ENCODE peak calls at places on chromosomes 11 and 22, in nine cellular contexts. W is activated CD8-positive, alpha-beta T cell treated with anti-CD3 and anti-CD28 coated beads for 36 hours; G is COR-L47; R is left cardiac atrium; O is activated T-cell treated with anti-CD3 and anti-CD28 coated beads, Interleukin-2, amount 50 U/mL, for 24 hours; T is aorta; M is NCI-H2081; U is kidney tubule cell; H is activated CD4-positive, alpha-beta T cell treated with anti-CD3 and anti-CD28 coated beads for 36 hours. V is an unnamed sample.

GRCh38 chr22:19125474-19126308 is 3.5 kb upstream of the DGCR2 start:
- DNase-seq in W (no peak), G (no peak), R (no peak), O (no peak), T (no peak), M (no peak), U (no peak), H (no peak), V (no peak)

GRCh38 chr11:45475135-45475534 is 189.0 kb upstream of the SYT13 start:
- DNase-seq in W (no peak), G (no peak), R (no peak), O (no peak), T (no peak), M (no peak), U (no peak), H (no peak), V (no peak)

GRCh38 chr11:76284161-76284560 is 77.9 kb upstream of the WNT11 start:
- DNase-seq in W (no peak), G (no peak), R (no peak), O (no peak), T (no peak), M (no peak), U (no peak), H (no peak), V (no peak)

GRCh38 chr22:47337161-47337621 is 574.7 kb downstream of the TBC1D22A start:
- DNase-seq in W (peak; percentile 16), G (no peak), R (no peak), O (no peak), T (no peak), M (no peak), U (peak; percentile 53), H (no peak), V (no peak)

GRCh38 chr11:72373163-72373562 is 61.2 kb downstream of the CLPB start:
- DNase-seq in W (no peak), G (peak; percentile 71), R (no peak), O (no peak), T (no peak), M (peak; percentile 84), U (no peak), H (no peak), V (no peak)

GRCh38 chr11:128153697-128154048 is 433.7 kb downstream of the ETS1 start:
- DNase-seq in W (no peak), G (no peak), R (peak; percentile 22), O (no peak), T (no peak), M (no peak), U (no peak), H (no peak), V (no peak)

GRCh38 chr11:130624946-130625345 is 176.5 kb downstream of the ADAMTS15 start:
- DNase-seq in W (no peak), G (no peak), R (no peak), O (no peak), T (no peak), M (no peak), U (no peak), H (no peak), V (no peak)

GRCh38 chr22:20013382-20013871 is 3.2 kb downstream of the ARVCF start:
- DNase-seq in W (peak; percentile 72), G (peak; percentile 61), R (peak; percentile 81), O (peak; percentile 48), T (peak; percentile 84), M (no peak), U (peak; percentile 58), H (peak; percentile 64), V (peak; percentile 68)

GRCh38 chr11:10979529-10979928 is 121.7 kb upstream of the ZBED5 start:
- DNase-seq in W (no peak), G (no peak), R (no peak), O (no peak), T (no peak), M (no peak), U (no peak), H (no peak), V (no peak)

GRCh38 chr11:44016546-44017442 is 31.0 kb upstream of the ACCSL start:
- DNase-seq in W (no peak), G (no peak), R (no peak), O (no peak), T (no peak), M (no peak), U (no peak), H (no peak), V (no peak)

GRCh38 chr11:72141066-72141465 is 5.5 kb downstream of the FOLR3 start:
- DNase-seq in W (peak; percentile 45), G (no peak), R (no peak), O (no peak), T (no peak), M (no peak), U (peak; percentile 90), H (peak; percentile 62), V (no peak)

GRCh38 chr22:19802881-19803735 is 42.5 kb downstream of the TBX1 start:
- DNase-seq in W (no peak), G (no peak), R (peak; percentile 17), O (no peak), T (peak; percentile 38), M (no peak), U (no peak), H (no peak), V (peak; percentile 10)

GRCh38 chr11:134498326-134499139 is 86.5 kb upstream of the B3GAT1 start:
- DNase-seq in W (no peak), G (peak; percentile 32), R (no peak), O (peak; percentile 22), T (no peak), M (no peak), U (no peak), H (no peak), V (no peak)

GRCh38 chr11:44707094-44707493 is 19.7 kb upstream of the TSPAN18 start:
- DNase-seq in W (no peak), G (no peak), R (no peak), O (no peak), T (no peak), M (no peak), U (no peak), H (no peak), V (no peak)

GRCh38 chr11:77381749-77382693 is 80.5 kb upstream of the GDPD4 start:
- DNase-seq in W (no peak), G (no peak), R (no peak), O (no peak), T (no peak), M (no peak), U (peak; percentile 18), H (no peak), V (no peak)

GRCh38 chr11:33920838-33921613 is 29.1 kb upstream of the LMO2 start:
- DNase-seq in W (peak; percentile 69), G (no peak), R (no peak), O (no peak), T (no peak), M (no peak), U (no peak), H (peak; percentile 25), V (no peak)

GRCh38 chr22:22201185-22201924 is 43.2 kb upstream of the VPREB1 start:
- DNase-seq in W (no peak), G (peak; percentile 26), R (no peak), O (peak; percentile 65), T (no peak), M (peak; percentile 20), U (peak; percentile 65), H (peak; percentile 86), V (peak; percentile 58)

GRCh38 chr22:49734882-49735281 is 92.8 kb downstream of the BRD1 start:
- DNase-seq in W (no peak), G (no peak), R (no peak), O (peak; percentile 11), T (peak; percentile 17), M (no peak), U (no peak), H (no peak), V (no peak)

GRCh38 chr11:110428956-110429613 is 663 bp upstream of the FDX1 start:
- DNase-seq in W (peak; percentile 30), G (no peak), R (no peak), O (no peak), T (no peak), M (no peak), U (no peak), H (peak; percentile 24), V (no peak)

GRCh38 chr11:94895451-94895850 is 77.9 kb downstream of the CWC15 start:
- DNase-seq in W (no peak), G (no peak), R (no peak), O (no peak), T (no peak), M (no peak), U (peak; percentile 73), H (no peak), V (no peak)

GRCh38 chr22:19851291-19852176 is 3.1 kb downstream of the GNB1L start:
- DNase-seq in W (no peak), G (no peak), R (no peak), O (no peak), T (no peak), M (no peak), U (no peak), H (no peak), V (no peak)

GRCh38 chr11:116791002-116791812 is 472 bp downstream of the APOA5 start:
- DNase-seq in W (peak; percentile 86), G (peak; percentile 41), R (peak; percentile 82), O (peak; percentile 87), T (peak; percentile 87), M (peak; percentile 72), U (peak; percentile 64), H (peak; percentile 88), V (peak; percentile 79)

GRCh38 chr11:61917357-61918109 is at the start of gene RAB3IL1:
- DNase-seq in W (peak; percentile 27), G (no peak), R (peak; percentile 80), O (peak; percentile 41), T (peak; percentile 85), M (no peak), U (no peak), H (peak; percentile 33), V (peak; percentile 78)

GRCh38 chr11:10926801-10927200 is 68.9 kb upstream of the ZBED5 start:
- DNase-seq in W (no peak), G (no peak), R (no peak), O (no peak), T (no peak), M (no peak), U (peak; percentile 82), H (no peak), V (no peak)

GRCh38 chr22:17339095-17339693 is 30.1 kb upstream of the CECR2 start:
- DNase-seq in W (no peak), G (no peak), R (no peak), O (no peak), T (no peak), M (no peak), U (no peak), H (no peak), V (no peak)

GRCh38 chr11:65741185-65741584 is 20.6 kb upstream of the RNASEH2C start:
- DNase-seq in W (no peak), G (no peak), R (no peak), O (no peak), T (no peak), M (no peak), U (no peak), H (no peak), V (no peak)

GRCh38 chr11:2898366-2899079 is 12.9 kb upstream of the CDKN1C start:
- DNase-seq in W (peak; percentile 86), G (no peak), R (peak; percentile 76), O (peak; percentile 70), T (peak; percentile 87), M (no peak), U (peak; percentile 85), H (peak; percentile 77), V (peak; percentile 47)

GRCh38 chr11:102405501-102405900 is 47.1 kb downstream of the TMEM123 start:
- DNase-seq in W (no peak), G (no peak), R (no peak), O (no peak), T (no peak), M (no peak), U (no peak), H (no peak), V (no peak)

GRCh38 chr11:115017529-115017928 is 339.2 kb downstream of the NXPE2 start:
- DNase-seq in W (no peak), G (no peak), R (no peak), O (no peak), T (no peak), M (no peak), U (no peak), H (no peak), V (no peak)

GRCh38 chr11:113279591-113279990 is 34.8 kb upstream of the TTC12 start:
- DNase-seq in W (no peak), G (no peak), R (no peak), O (no peak), T (no peak), M (no peak), U (no peak), H (no peak), V (no peak)

GRCh38 chr11:79925570-79925969 is 484.7 kb upstream of the TENM4 start:
- DNase-seq in W (no peak), G (no peak), R (no peak), O (no peak), T (no peak), M (no peak), U (peak; percentile 33), H (no peak), V (no peak)